ENCODE peak calls at places on chromosomes 13 and 19, in seven cellular contexts. N, D, P, X, L, C and E are unnamed samples.

GRCh38 chr19:16025108-16026101 is 50.9 kb upstream of the TPM4 start:
- DNase-seq in C (peak), X (peak), N (peak), L (peak), D (no peak), P (no peak), E (peak)

GRCh38 chr13:27053902-27054595 is 117.6 kb downstream of the USP12 start:
- DNase-seq in P (no peak), X (peak), N (peak), D (no peak), L (no peak), C (peak), E (peak)

GRCh38 chr13:102856603-102857002 is 10.8 kb downstream of the ERCC5 start:
- DNase-seq in C (no peak), X (no peak), L (no peak), N (no peak), D (no peak), P (no peak), E (no peak)

GRCh38 chr19:44003461-44004134 is 841 bp downstream of the ZNF230 start:
- DNase-seq in D (no peak), P (no peak), L (no peak), C (peak), N (no peak), X (no peak), E (no peak)

GRCh38 chr13:27830010-27830409 is 37.7 kb downstream of the GSX1 start:
- DNase-seq in P (peak), D (no peak), L (peak), X (peak), C (peak), N (peak), E (no peak)

GRCh38 chr19:400976-401835 is 7.7 kb downstream of the C2CD4C start:
- DNase-seq in X (no peak), C (no peak), D (no peak), N (no peak), P (no peak), L (peak), E (no peak)

GRCh38 chr19:6433663-6434062 is at the start of gene SLC25A41:
- DNase-seq in N (no peak), X (no peak), C (no peak), P (no peak), D (no peak), L (no peak), E (no peak)

GRCh38 chr19:4425531-4425930 is 23.1 kb downstream of the CHAF1A start:
- DNase-seq in L (no peak), X (no peak), P (no peak), C (peak), D (no peak), N (no peak), E (peak)

GRCh38 chr13:27338816-27339215 is 68.2 kb downstream of the RASL11A start:
- DNase-seq in C (peak), N (no peak), D (no peak), X (peak), P (no peak), L (peak), E (no peak)

GRCh38 chr19:52102163-52102562 is 6.6 kb upstream of the ZNF841 start:
- DNase-seq in N (no peak), C (no peak), X (no peak), P (no peak), D (no peak), L (no peak), E (no peak)

GRCh38 chr19:4547303-4548237 is 7.7 kb upstream of the LRG1 start:
- DNase-seq in P (no peak), D (no peak), N (no peak), L (no peak), X (peak), C (no peak), E (no peak)

GRCh38 chr13:57682128-57682716 is 50.7 kb downstream of the PCDH17 start:
- DNase-seq in D (no peak), N (no peak), P (no peak), L (no peak), X (peak), C (no peak), E (no peak)

GRCh38 chr19:6150289-6150688 is 14.8 kb downstream of the ACSBG2 start:
- DNase-seq in X (no peak), D (no peak), P (no peak), N (no peak), C (peak), L (no peak), E (peak)

GRCh38 chr13:21240586-21240985 is 64.1 kb downstream of the MRPL57 start:
- DNase-seq in P (no peak), D (no peak), X (peak), C (peak), L (no peak), N (peak), E (peak)

GRCh38 chr19:52922841-52923781 is at the start of gene ZNF888:
- DNase-seq in C (peak), N (peak), L (peak), X (peak), P (peak), D (peak), E (peak)

GRCh38 chr13:37934339-37935191 is 65.0 kb upstream of the TRPC4 start:
- DNase-seq in D (no peak), X (peak), L (peak), N (no peak), C (no peak), P (no peak), E (no peak)

GRCh38 chr13:65592757-65593156 is 1637.4 kb downstream of the PCDH9 start:
- DNase-seq in N (no peak), C (peak), D (no peak), P (no peak), L (no peak), X (no peak), E (peak)

GRCh38 chr13:35714588-35714987 is 238.1 kb upstream of the MAB21L1 start:
- DNase-seq in C (no peak), N (peak), L (peak), D (no peak), X (no peak), P (no peak), E (no peak)

GRCh38 chr13:101520672-101521071 is 68.2 kb downstream of the ITGBL1 start:
- DNase-seq in P (no peak), D (no peak), L (no peak), N (no peak), C (peak), X (no peak), E (peak)

GRCh38 chr13:81142306-81142999 is 801.5 kb upstream of the SPRY2 start:
- DNase-seq in D (no peak), L (no peak), P (no peak), C (no peak), X (peak), N (no peak), E (no peak)

GRCh38 chr13:41579168-41579567 is 121.8 kb downstream of the RGCC start:
- DNase-seq in P (no peak), D (no peak), L (no peak), N (no peak), X (no peak), C (no peak), E (no peak)
- H3K23ac ChIP-seq in P (no peak), D (no peak), L (no peak), N (no peak), X (no peak), C (no peak), E (no peak)

DNA sequence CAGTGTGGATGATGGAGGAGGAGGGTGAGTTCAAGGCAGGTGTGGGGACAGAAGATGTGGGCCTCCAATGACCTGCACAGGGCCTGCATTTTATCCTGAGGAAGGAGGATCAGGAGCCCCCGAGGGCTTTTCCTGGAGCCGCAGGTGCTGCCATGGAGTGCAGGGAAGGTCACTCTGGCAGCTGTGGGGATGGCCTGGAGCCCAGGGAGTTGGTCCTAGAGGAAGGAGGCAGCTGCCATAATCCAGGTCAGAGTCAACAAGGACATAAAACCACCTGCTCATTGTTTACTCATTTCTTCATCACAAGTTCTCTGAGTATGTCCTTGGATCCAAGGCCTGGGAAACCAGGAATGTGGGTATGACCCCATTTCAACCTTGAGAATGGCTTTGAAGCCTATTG is 87.2 kb downstream of the SCGB2B2 start:
- DNase-seq in P (no peak), L (no peak), D (no peak), X (no peak), N (no peak), C (no peak), E (no peak)
- H2BK5ac ChIP-seq in P (no peak), L (no peak), D (no peak), X (no peak), N (no peak), C (no peak), E (no peak)

DNA sequence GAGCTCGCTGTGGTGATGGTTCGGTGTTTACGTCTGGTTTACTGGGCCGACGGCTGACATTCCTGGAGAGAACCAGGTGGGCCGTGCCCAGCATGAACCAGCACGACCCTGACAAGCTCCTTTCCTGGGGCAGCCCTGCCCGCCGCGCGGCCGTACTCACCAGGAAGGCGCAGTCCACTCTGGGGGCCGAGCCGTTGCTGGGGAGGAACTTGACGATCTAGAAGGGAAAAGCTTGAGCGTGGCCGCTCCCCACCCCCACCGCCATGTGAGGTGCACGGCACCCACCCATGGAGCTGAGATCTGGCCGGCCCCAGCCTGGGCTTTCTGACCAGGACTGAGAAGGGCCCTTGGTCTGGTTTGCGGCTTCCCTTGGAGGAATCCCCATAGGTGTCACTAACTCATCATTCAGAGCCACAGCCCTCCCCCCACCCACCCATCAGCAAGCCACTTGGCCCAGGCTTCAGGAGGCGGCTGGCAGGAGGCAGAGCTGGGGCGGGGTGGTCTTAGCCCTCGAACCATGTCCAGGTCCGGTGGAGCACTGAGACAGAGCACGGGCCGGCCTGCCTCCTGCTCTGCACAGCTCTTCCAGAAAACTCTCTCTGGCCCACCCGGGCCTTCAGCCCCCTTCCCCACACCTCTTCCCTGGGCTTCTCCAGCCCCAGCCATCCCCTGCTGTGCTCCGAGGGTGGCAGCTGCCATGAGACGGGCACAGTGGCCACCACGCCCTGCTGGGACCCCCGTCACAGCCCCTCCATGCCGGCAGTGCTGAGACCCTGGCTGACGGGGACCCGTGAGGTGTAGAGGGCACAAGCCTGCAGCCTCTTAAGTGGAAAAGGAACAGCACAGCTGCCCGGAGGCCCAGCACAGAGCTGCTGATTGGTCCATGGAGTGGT is 6.2 kb downstream of the ATP4B start:
- DNase-seq in X (no peak), P (no peak), L (no peak), N (no peak), C (no peak), D (no peak), E (no peak)
- H3K23ac ChIP-seq in X (no peak), P (peak), L (no peak), N (no peak), C (no peak), D (no peak), E (no peak)

DNA sequence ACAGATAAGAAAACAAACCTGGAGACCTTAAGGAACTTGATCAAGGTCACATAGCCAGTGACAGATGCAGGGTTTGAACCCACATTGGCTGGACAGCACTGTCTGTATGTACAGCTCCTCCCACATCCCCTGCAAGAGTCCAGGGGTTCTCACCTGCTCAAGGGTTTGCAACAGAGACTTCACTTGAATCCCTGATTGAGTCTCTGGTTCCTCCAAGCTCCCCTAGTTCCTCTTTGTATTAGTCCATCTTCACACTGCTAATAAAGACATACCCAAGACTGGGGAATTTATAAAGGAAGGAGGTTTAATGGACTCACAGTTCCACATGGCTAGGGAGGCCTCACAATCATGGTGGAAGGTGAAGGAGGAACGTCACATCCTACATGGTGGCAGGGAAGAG is 72.8 kb upstream of the CLDN10 start:
- DNase-seq in D (no peak), L (no peak), N (no peak), X (no peak), P (no peak), C (no peak), E (no peak)
- H2BK5ac ChIP-seq in D (no peak), L (no peak), N (no peak), X (no peak), P (no peak), C (no peak), E (no peak)

GRCh38 chr19:31352782-31353651 is 3.8 kb upstream of the TSHZ3 start:
- DNase-seq in N (no peak), P (no peak), D (no peak), L (peak), X (peak), C (no peak), E (no peak)

GRCh38 chr19:31354919-31355318 is 5.7 kb upstream of the TSHZ3 start:
- DNase-seq in C (no peak), X (no peak), P (no peak), D (no peak), N (no peak), L (no peak), E (no peak)

GRCh38 chr19:31354316-31354715 is 5.1 kb upstream of the TSHZ3 start:
- DNase-seq in L (peak), N (no peak), P (no peak), C (no peak), D (no peak), X (no peak), E (no peak)

GRCh38 chr19:31352296-31352781 is 3.1 kb upstream of the TSHZ3 start:
- DNase-seq in D (no peak), X (peak), N (no peak), L (peak), P (no peak), C (no peak), E (no peak)

DNA sequence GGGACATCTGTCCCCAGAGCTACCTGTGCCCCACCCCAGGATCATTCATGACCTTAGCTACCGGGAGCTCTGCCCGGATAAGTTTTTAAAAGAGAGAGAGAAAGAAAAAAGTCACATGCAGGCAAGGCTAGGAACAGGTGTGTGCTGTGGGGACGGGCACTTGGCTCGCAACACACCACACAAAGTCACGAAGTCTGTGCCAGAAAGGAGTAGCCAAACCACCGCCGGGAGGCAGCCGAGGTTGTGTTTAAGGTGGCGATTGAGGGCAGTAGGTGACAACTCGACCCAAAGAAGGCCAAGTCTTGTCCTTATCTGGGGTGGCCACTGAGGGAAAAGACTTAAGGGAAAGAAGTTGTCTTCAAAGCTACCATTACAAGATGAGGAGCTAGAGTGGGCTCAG is 4.6 kb upstream of the TSHZ3 start:
- DNase-seq in D (no peak), X (peak), L (peak), C (no peak), P (no peak), N (no peak), E (no peak)
- H3K23ac ChIP-seq in D (no peak), X (no peak), L (no peak), C (peak), P (no peak), N (no peak), E (no peak)

GRCh38 chr13:30759748-30760147 is 24.4 kb downstream of the ALOX5AP start:
- DNase-seq in L (no peak), C (no peak), N (no peak), P (no peak), D (no peak), X (no peak), E (peak)
- H2BK5ac ChIP-seq in L (no peak), C (no peak), N (no peak), P (no peak), D (no peak), X (no peak), E (no peak)

DNA sequence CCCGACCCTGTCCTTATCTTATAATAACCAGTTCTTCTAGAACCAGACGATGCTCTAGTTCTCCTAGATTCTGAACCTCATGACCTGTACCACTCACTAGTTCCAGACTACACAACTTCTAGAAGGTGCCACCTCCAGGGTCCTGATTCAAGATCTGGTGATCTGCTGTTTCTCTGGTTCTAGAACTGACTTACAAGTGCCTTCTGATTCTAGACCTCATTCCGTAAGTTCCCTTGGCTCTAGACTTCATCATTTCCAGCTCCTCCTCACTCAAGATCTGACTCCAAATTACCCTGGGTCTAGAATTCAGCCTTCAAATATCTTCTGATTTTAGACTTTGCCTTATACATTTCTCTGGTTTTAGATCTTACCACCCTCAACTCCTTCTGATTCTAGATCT is 5.0 kb upstream of the PPP5C start:
- DNase-seq in N (no peak), X (no peak), L (no peak), P (no peak), C (no peak), D (no peak), E (no peak)
- H3K23ac ChIP-seq in N (no peak), X (no peak), L (no peak), P (no peak), C (no peak), D (no peak), E (no peak)

GRCh38 chr19:39381910-39382611 is 8.8 kb downstream of the PAF1 start:
- DNase-seq in P (no peak), C (no peak), X (no peak), L (no peak), D (no peak), N (no peak), E (no peak)

GRCh38 chr19:39384839-39385568 is 5.9 kb downstream of the PAF1 start:
- DNase-seq in N (no peak), L (no peak), C (no peak), X (peak), D (no peak), P (no peak), E (no peak)

GRCh38 chr19:39380521-39381502 is 10.1 kb downstream of the PAF1 start:
- DNase-seq in P (no peak), X (no peak), L (no peak), D (no peak), C (no peak), N (no peak), E (no peak)

GRCh38 chr19:39385629-39386411 is 5.1 kb downstream of the PAF1 start:
- DNase-seq in L (no peak), N (no peak), X (peak), C (no peak), D (no peak), P (no peak), E (no peak)

DNA sequence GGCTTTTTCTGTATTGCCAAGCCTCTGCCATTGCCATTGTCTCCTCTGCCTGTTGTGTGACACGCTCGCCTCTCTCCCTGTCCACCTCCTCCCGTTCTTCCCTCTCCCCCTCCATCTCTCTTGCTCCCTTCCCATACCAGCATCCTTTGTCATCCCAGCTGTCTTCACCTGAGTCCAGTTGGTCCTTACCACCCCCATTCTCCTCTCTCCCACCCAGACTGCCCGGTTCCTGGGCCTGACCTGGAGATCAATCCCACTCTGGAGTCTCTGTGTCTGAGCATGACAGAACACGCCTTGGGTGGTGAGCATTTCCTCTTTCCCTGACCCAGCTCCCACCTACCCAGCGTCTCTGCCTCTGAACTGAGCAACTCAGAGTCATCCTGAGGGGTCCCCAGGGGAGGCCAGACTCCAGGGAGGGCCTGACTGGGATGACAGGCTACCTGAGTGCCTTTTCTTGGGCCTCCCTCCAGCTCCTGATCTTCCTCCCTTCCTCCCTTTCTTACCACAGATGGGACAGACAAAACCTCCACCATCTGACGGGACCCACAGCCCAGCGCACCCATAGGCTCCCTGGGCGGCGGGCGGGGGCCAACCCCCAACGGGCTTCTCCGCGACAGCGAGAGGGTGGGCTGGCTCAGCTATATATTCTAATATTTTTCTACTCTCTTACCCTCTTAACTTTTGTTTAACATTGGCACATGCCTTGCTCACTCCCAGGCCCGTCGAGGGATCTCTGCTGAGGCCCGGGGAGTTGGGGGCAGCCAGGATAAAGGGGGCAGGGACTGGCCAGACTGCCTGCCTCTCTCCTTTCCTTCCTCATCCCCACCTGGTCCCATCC is 7.7 kb downstream of the PAF1 start:
- DNase-seq in L (no peak), P (no peak), N (no peak), C (no peak), D (no peak), X (no peak), E (no peak)
- H2BK5ac ChIP-seq in L (no peak), P (no peak), N (no peak), C (no peak), D (no peak), X (no peak), E (no peak)

DNA sequence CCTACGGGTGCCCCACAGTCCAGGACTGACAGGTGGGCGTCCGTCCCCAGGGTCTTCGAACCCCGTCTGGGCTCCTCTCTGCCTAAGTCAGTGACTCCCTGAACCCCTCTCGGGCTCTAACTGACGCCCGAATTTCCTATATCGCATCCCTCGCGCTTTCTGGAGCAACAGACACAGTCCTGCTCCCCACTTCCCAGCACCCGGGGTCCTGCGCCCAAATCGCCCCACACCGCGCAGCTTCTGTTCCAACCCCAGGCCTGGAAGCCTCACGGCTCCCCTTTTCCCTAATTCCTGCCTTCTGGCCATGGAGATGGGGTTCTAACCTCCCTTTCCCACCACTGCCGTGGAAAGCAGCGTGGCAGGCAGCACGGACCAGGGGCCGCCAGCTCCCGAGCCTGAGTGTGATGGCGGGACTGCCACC is 1.6 kb upstream of the GRTP1 start:
- DNase-seq in C (no peak), P (no peak), X (no peak), D (no peak), N (no peak), L (no peak), E (no peak)
- H3K23ac ChIP-seq in C (no peak), P (peak), X (no peak), D (no peak), N (no peak), L (no peak), E (no peak)